ENCODE peak calls at places on chromosomes 12 and 14, in seven cellular contexts. D is K562, U is H1, A is HCT116, N is HepG2, T is SK-N-SH, E is GM12878. K is an unnamed sample.

GRCh38 chr12:70785896-70786295 is 134.6 kb downstream of the PTPRR start:
- DNase-seq in D (no peak), U (no peak), A (no peak), N (no peak), T (no peak), E (no peak), K (no peak)

GRCh38 chr12:56116267-56117081 is at the start of gene RPL41:
- DNase-seq in D (peak; percentile 89), U (no peak), A (peak; percentile 91), N (peak; percentile 89), T (peak; percentile 80), E (peak; percentile 82), K (peak; percentile 93)

GRCh38 chr12:39236994-39237393 is 205.9 kb downstream of the KIF21A start:
- DNase-seq in D (no peak), U (no peak), A (no peak), N (no peak), T (no peak), E (no peak), K (no peak)

GRCh38 chr14:32808574-32809098 is 130.0 kb upstream of the NPAS3 start:
- DNase-seq in D (no peak), U (no peak), A (no peak), N (no peak), T (no peak), E (no peak), K (no peak)

GRCh38 chr12:71760471-71760870 is 5.8 kb downstream of the RAB21 start:
- DNase-seq in D (no peak), U (no peak), A (no peak), N (no peak), T (no peak), E (no peak), K (no peak)

GRCh38 chr12:122830517-122831214 is 4.6 kb upstream of the HIP1R start:
- DNase-seq in D (peak; percentile 57), U (no peak), A (peak; percentile 87), N (no peak), T (no peak), E (no peak), K (no peak)

GRCh38 chr12:49026678-49027480 is 8.3 kb upstream of the PRKAG1 start:
- DNase-seq in D (no peak), U (no peak), A (no peak), N (no peak), T (peak; percentile 24), E (no peak), K (no peak)

GRCh38 chr12:23083267-23083666 is 458.3 kb downstream of the ETNK1 start:
- DNase-seq in D (no peak), U (no peak), A (no peak), N (no peak), T (no peak), E (no peak), K (no peak)

GRCh38 chr12:92194566-92194965 is 48.9 kb upstream of the BTG1 start:
- DNase-seq in D (no peak), U (no peak), A (no peak), N (no peak), T (no peak), E (no peak), K (no peak)

GRCh38 chr14:102085503-102085902 is 1.3 kb downstream of the HSP90AA1 start:
- DNase-seq in D (no peak), U (no peak), A (no peak), N (no peak), T (no peak), E (no peak), K (no peak)

GRCh38 chr14:102087762-102088011 is 843 bp upstream of the HSP90AA1 start:
- DNase-seq in D (no peak), U (no peak), A (no peak), N (no peak), T (no peak), E (no peak), K (no peak)

GRCh38 chr14:102086346-102086971 is 385 bp downstream of the HSP90AA1 start:
- DNase-seq in D (peak; percentile 42), U (no peak), A (no peak), N (no peak), T (peak; percentile 73), E (no peak), K (no peak)

GRCh38 chr14:102086972-102087761 is at the start of gene HSP90AA1:
- DNase-seq in D (peak; percentile 94), U (peak; percentile 73), A (peak; percentile 79), N (peak; percentile 83), T (peak; percentile 99), E (peak; percentile 60), K (peak; percentile 78)

DNA sequence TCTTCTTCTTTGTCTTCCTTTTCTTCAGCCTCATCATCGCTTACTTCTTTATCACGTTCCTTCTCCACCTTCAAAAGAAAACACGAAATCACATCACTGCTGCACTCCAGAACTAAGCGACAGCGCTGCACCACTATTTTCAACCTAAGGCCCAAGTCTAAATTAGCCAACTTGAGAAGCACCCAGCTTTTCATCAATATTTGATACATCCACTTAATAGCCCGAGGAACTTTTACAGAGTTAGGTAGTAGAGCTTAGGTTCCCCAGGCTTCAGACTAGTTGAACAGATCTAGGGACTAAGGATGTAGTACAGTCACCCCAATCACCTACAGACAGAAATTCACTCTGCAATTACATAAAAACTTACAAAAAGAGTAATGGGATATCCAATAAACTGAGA is 1.9 kb downstream of the HSP90AA1 start:
- DNase-seq in D (no peak), U (no peak), A (no peak), N (no peak), T (no peak), E (no peak), K (no peak)
- TF ChIP-seq YY1 in D (no peak), U (no peak), A (no peak), N (no peak), T (no peak), E (no peak), K (no peak)

DNA sequence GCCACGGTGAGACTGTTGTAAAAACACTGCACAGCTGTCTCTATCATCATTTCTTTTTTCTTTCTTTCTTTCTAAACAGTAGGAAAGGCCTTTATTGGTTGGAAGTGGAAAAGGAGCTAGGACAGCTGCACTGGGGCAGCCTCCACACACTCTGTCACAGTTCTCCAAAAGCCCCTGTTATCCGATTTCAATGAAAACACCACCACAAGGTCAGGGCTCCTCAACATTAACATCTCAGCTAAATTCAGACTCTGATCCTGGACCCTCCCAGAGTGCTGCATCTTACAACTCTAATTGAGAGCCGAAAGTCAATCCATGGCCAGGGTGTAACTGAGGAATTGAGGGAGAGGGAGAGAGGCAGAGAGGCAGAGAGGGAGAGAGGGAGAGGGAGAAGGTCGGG is 32.2 kb downstream of the DICER1 start:
- DNase-seq in D (no peak), U (no peak), A (no peak), N (no peak), T (no peak), E (no peak), K (no peak)
- H3K36me3 ChIP-seq in D (peaks cover 17% of the 10 kb centered on the region), U (no peaks in the 10 kb centered on the region), A (peaks cover 11% of the 10 kb centered on the region), N (peaks cover 10% of the 10 kb centered on the region), T (peaks cover 57% of the 10 kb centered on the region), E (peaks cover 3% of the 10 kb centered on the region), K (peaks cover 36% of the 10 kb centered on the region)

GRCh38 chr12:75954749-75955148 is 76.8 kb downstream of the PHLDA1 start:
- DNase-seq in D (no peak), U (no peak), A (no peak), N (no peak), T (no peak), E (no peak), K (no peak)
- TF ChIP-seq YY1 in D (no peak), U (no peak), A (no peak), N (no peak), T (no peak), E (no peak), K (no peak)

GRCh38 chr12:96020314-96021003 is 14.9 kb downstream of the LTA4H start:
- DNase-seq in D (no peak), U (no peak), A (no peak), N (no peak), T (no peak), E (peak; percentile 19), K (no peak)
- H3K36me3 ChIP-seq in D (peaks cover 3% of the 10 kb centered on the region), U (peaks cover 8% of the 10 kb centered on the region), A (peaks cover 31% of the 10 kb centered on the region), N (peaks cover 11% of the 10 kb centered on the region), T (peaks cover 62% of the 10 kb centered on the region), E (no peaks in the 10 kb centered on the region), K (peaks cover 68% of the 10 kb centered on the region)

GRCh38 chr12:94148841-94149780 is 734 bp downstream of the PLXNC1 start:
- DNase-seq in D (no peak), U (no peak), A (no peak), N (no peak), T (peak; percentile 81), E (no peak), K (no peak)
- TF ChIP-seq YY1 in D (no peak), U (peak; percentile 7), A (no peak), N (peak; percentile 59), T (no peak), E (no peak), K (no peak)

GRCh38 chr14:94054401-94054800 is 26.6 kb downstream of the DDX24 start:
- DNase-seq in D (no peak), U (no peak), A (no peak), N (no peak), T (no peak), E (no peak), K (no peak)

GRCh38 chr14:94051779-94052178 is 25.6 kb downstream of the OTUB2 start:
- DNase-seq in D (no peak), U (no peak), A (no peak), N (no peak), T (no peak), E (no peak), K (no peak)

GRCh38 chr14:94052662-94053061 is 26.5 kb downstream of the OTUB2 start:
- DNase-seq in D (no peak), U (no peak), A (no peak), N (no peak), T (no peak), E (no peak), K (no peak)

GRCh38 chr14:94056579-94057308 is 24.3 kb downstream of the DDX24 start:
- DNase-seq in D (no peak), U (no peak), A (no peak), N (no peak), T (no peak), E (peak; percentile 37), K (no peak)

DNA sequence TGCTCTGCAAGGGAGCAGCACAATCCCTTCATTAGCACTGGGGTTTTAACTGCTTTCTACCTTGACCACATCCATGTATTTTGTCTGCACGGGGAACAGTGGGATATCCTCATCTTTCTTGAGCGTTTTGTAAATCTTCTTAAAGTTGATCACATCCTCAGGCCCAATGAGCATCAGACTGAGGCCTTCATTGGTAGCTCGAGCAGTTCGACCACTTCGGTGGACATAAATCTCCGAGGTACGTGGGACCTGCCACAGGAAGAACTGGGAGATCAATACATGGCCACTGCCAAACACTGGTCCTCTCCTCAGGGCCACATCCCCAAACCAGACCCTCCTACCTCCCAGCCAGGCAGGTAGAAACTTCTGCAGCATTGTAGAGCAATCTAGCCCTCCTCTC is 26.1 kb downstream of the DDX24 start:
- DNase-seq in D (no peak), U (no peak), A (no peak), N (no peak), T (no peak), E (no peak), K (no peak)
- H3K36me3 ChIP-seq in D (peaks cover 95% of the 10 kb centered on the region), U (peaks cover 30% of the 10 kb centered on the region), A (peaks cover 50% of the 10 kb centered on the region), N (peaks cover 28% of the 10 kb centered on the region), T (peaks cover 93% of the 10 kb centered on the region), E (peaks cover 51% of the 10 kb centered on the region), K (peaks cover 93% of the 10 kb centered on the region)